ENCODE peak calls at places on chromosome 16, in nine cellular contexts. G, Q, X, A, T, Y, I, Z and R are unnamed samples.

GRCh38 chr16:68251812-68252211 is 6.6 kb downstream of the PLA2G15 start:
- DNase-seq in G (no peak), Q (no peak), X (no peak), A (no peak), T (no peak), Y (no peak), I (no peak), Z (peak), R (no peak)

GRCh38 chr16:50591800-50592771 is 43.9 kb downstream of the NKD1 start:
- DNase-seq in G (no peak), Q (peak), X (peak), A (no peak), T (no peak), Y (no peak), I (peak), Z (no peak), R (no peak)

GRCh38 chr16:86925067-86925791 is 346.9 kb downstream of the FOXL1 start:
- DNase-seq in G (peak), Q (peak), X (no peak), A (peak), T (peak), Y (peak), I (no peak), Z (no peak), R (peak)

GRCh38 chr16:73197598-73197997 is 149.7 kb upstream of the ZFHX3 start:
- DNase-seq in G (no peak), Q (no peak), X (no peak), A (no peak), T (no peak), Y (no peak), I (no peak), Z (no peak), R (no peak)

GRCh38 chr16:67923414-67924127 is 8.1 kb downstream of the CTRL start:
- DNase-seq in G (peak), Q (no peak), X (no peak), A (no peak), T (no peak), Y (no peak), I (no peak), Z (no peak), R (no peak)

GRCh38 chr16:627458-628239 is 3.1 kb upstream of the WFIKKN1 start:
- DNase-seq in G (no peak), Q (peak), X (peak), A (no peak), T (no peak), Y (no peak), I (peak), Z (no peak), R (no peak)

GRCh38 chr16:73116576-73116975 is 68.6 kb upstream of the ZFHX3 start:
- DNase-seq in G (no peak), Q (no peak), X (no peak), A (no peak), T (no peak), Y (no peak), I (no peak), Z (no peak), R (no peak)

GRCh38 chr16:67942200-67942509 is 1.8 kb downstream of the LCAT start:
- DNase-seq in G (no peak), Q (peak), X (no peak), A (peak), T (no peak), Y (peak), I (no peak), Z (peak), R (peak)

GRCh38 chr16:70724146-70725023 is 38.5 kb upstream of the MTSS2 start:
- DNase-seq in G (no peak), Q (no peak), X (no peak), A (no peak), T (no peak), Y (no peak), I (no peak), Z (no peak), R (no peak)

GRCh38 chr16:1960665-1961630 is 1.6 kb downstream of the NDUFB10 start:
- DNase-seq in G (peak), Q (peak), X (no peak), A (no peak), T (no peak), Y (peak), I (no peak), Z (peak), R (peak)

GRCh38 chr16:57029161-57030160 is 40.1 kb downstream of the NLRC5 start:
- DNase-seq in G (peak), Q (peak), X (no peak), A (peak), T (no peak), Y (peak), I (no peak), Z (no peak), R (peak)

GRCh38 chr16:17776888-17777287 is 306.1 kb upstream of the XYLT1 start:
- DNase-seq in G (peak), Q (no peak), X (no peak), A (no peak), T (no peak), Y (no peak), I (no peak), Z (no peak), R (no peak)

GRCh38 chr16:67101301-67101675 is 8.5 kb upstream of the PHAF1 start:
- DNase-seq in G (peak), Q (no peak), X (no peak), A (no peak), T (no peak), Y (no peak), I (no peak), Z (no peak), R (peak)

GRCh38 chr16:11283820-11284248 is 2.7 kb upstream of the PRM1 start:
- DNase-seq in G (no peak), Q (no peak), X (no peak), A (no peak), T (no peak), Y (peak), I (no peak), Z (no peak), R (no peak)

GRCh38 chr16:75080205-75081029 is 36.2 kb downstream of the LDHD start:
- DNase-seq in G (peak), Q (peak), X (no peak), A (peak), T (peak), Y (peak), I (no peak), Z (no peak), R (peak)

GRCh38 chr16:79077391-79077790 is 523.1 kb downstream of the MAF start:
- DNase-seq in G (no peak), Q (no peak), X (no peak), A (no peak), T (no peak), Y (no peak), I (no peak), Z (no peak), R (no peak)

GRCh38 chr16:1168837-1169236 is 15.9 kb downstream of the CACNA1H start:
- DNase-seq in G (no peak), Q (no peak), X (no peak), A (no peak), T (no peak), Y (no peak), I (no peak), Z (no peak), R (no peak)

GRCh38 chr16:54194008-54194731 is 92.4 kb downstream of the IRX3 start:
- DNase-seq in G (peak), Q (peak), X (peak), A (peak), T (no peak), Y (peak), I (peak), Z (no peak), R (peak)

GRCh38 chr16:57810197-57811024 is 8.1 kb upstream of the KIFC3 start:
- DNase-seq in G (peak), Q (no peak), X (peak), A (peak), T (peak), Y (peak), I (peak), Z (no peak), R (peak)

GRCh38 chr16:57045694-57046381 is 46.5 kb upstream of the CPNE2 start:
- DNase-seq in G (peak), Q (peak), X (peak), A (peak), T (no peak), Y (peak), I (no peak), Z (peak), R (peak)

GRCh38 chr16:64711026-64711425 is 410.8 kb downstream of the CDH11 start:
- DNase-seq in G (peak), Q (peak), X (no peak), A (peak), T (peak), Y (peak), I (no peak), Z (no peak), R (peak)

GRCh38 chr16:64712027-64712426 is 409.8 kb downstream of the CDH11 start:
- DNase-seq in G (peak), Q (no peak), X (no peak), A (no peak), T (no peak), Y (no peak), I (no peak), Z (no peak), R (peak)

GRCh38 chr16:64715624-64716023 is 406.2 kb downstream of the CDH11 start:
- DNase-seq in G (no peak), Q (no peak), X (no peak), A (no peak), T (no peak), Y (no peak), I (no peak), Z (no peak), R (no peak)

DNA sequence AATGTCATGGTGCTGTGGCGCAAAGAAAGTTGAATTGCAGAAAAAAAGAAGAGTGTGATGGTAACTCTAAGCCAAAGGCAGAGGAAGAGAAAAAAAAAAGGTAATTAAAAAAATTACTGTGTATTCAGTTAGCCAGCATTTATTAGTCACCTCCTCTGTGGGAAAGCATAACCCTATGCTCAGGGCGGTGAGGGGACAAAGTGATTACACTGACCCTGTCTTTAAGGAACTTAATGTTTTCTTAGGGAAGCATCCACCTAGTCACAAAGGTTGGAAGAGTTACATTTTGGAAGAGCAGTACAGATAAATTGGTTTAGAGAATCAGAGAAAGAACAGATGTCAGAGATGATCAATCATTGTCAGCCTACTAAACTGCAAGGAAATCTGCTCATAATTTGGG is 410.3 kb downstream of the CDH11 start:
- DNase-seq in G (peak), Q (no peak), X (no peak), A (no peak), T (no peak), Y (no peak), I (no peak), Z (no peak), R (peak)
- TF ChIP-seq CTCF in G (no peak), Q (no peak), X (no peak), A (no peak), T (no peak), Y (no peak), I (no peak), Z (no peak), R (no peak)

DNA sequence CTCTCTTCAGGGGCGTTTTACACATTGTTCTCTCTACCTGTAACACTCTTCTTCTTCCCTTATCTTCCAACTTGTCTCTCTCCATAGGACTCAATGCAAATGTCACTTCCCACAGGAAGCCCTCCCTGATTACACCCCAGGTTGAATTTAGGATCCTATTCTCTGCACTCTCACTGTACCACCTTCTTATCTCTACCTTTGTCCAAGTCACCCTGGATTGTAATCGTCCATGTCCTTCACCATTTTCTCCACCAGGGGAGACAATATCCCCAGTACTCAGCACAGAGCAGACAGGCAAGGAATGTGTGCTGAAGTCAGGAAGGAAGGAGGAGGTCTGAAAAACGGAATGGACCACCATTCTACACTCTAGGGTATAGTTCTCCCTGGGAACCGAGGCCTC is 14.1 kb downstream of the C16orf82 start:
- DNase-seq in G (no peak), Q (peak), X (no peak), A (peak), T (no peak), Y (peak), I (no peak), Z (peak), R (no peak)
- TF ChIP-seq CTCF in G (peak), Q (peak), X (no peak), A (peak), T (peak), Y (peak), I (no peak), Z (peak), R (peak)

GRCh38 chr16:24015923-24016322 is 180.1 kb downstream of the PRKCB start:
- DNase-seq in G (no peak), Q (no peak), X (no peak), A (no peak), T (no peak), Y (no peak), I (no peak), Z (no peak), R (no peak)

GRCh38 chr16:24010440-24011089 is 174.8 kb downstream of the PRKCB start:
- DNase-seq in G (peak), Q (peak), X (peak), A (peak), T (peak), Y (peak), I (no peak), Z (peak), R (peak)

GRCh38 chr16:24011237-24011636 is 175.5 kb downstream of the PRKCB start:
- DNase-seq in G (no peak), Q (no peak), X (no peak), A (no peak), T (no peak), Y (no peak), I (no peak), Z (no peak), R (no peak)

GRCh38 chr16:24013054-24013636 is 177.4 kb downstream of the PRKCB start:
- DNase-seq in G (no peak), Q (no peak), X (no peak), A (no peak), T (no peak), Y (no peak), I (no peak), Z (no peak), R (no peak)

DNA sequence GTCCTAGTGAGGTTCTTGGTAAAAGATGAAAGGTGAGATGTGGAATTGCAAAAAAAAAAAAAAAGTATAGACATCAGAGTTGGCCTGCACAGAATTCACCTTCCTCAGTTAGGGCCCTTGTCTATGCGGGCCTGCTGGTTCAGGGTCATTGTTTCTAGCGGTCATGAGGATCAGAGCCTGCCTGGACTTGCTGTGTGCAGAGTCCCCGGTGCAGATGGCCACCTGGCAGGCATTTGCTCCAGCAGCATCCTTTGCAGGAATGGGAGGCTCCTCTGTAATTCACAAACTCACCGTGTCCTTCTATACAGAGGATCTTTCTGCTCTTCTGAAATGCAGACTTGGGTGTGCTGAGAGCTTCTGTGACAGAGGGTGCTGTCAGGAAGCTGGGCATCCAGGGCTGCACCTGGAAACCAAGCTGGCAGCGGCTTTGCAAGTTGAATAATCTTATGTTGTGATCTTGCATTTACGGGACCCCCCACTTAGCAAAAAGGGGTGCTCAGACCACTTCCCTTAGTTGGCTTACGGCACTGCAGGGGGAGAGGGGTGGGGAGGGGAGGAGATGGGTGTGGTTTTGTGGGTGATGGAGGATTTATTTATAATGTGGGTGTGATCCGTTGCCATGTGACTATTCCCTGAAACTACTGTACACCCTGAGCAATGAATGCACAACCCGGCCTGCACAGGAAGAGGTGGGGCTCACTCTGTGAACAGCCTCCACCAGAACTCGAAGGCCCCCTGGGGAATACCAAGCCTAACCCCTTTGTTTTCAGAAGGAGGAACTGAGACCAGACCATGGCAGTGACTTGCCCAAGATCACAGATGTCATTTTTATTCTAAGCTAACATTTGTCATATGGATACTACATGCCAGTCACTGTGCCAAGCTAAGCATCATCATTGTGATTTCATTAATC is 178.2 kb downstream of the PRKCB start:
- DNase-seq in G (no peak), Q (no peak), X (peak), A (no peak), T (no peak), Y (no peak), I (no peak), Z (peak), R (no peak)
- TF ChIP-seq CTCF in G (no peak), Q (no peak), X (no peak), A (no peak), T (no peak), Y (no peak), I (no peak), Z (no peak), R (no peak)

GRCh38 chr16:83717308-83717707 is 90.5 kb upstream of the HSBP1 start:
- DNase-seq in G (no peak), Q (no peak), X (no peak), A (no peak), T (no peak), Y (no peak), I (no peak), Z (no peak), R (no peak)
- TF ChIP-seq CTCF in G (no peak), Q (no peak), X (no peak), A (peak), T (no peak), Y (no peak), I (no peak), Z (no peak), R (no peak)

GRCh38 chr16:22668318-22668717 is 145.6 kb upstream of the HS3ST2 start:
- DNase-seq in G (no peak), Q (no peak), X (no peak), A (no peak), T (no peak), Y (no peak), I (no peak), Z (no peak), R (no peak)

GRCh38 chr16:22671301-22672076 is 142.5 kb upstream of the HS3ST2 start:
- DNase-seq in G (no peak), Q (peak), X (no peak), A (no peak), T (no peak), Y (peak), I (no peak), Z (no peak), R (peak)

GRCh38 chr16:22670551-22670970 is 143.4 kb upstream of the HS3ST2 start:
- DNase-seq in G (no peak), Q (no peak), X (no peak), A (no peak), T (no peak), Y (no peak), I (no peak), Z (peak), R (no peak)

GRCh38 chr16:22672830-22673210 is 141.1 kb upstream of the HS3ST2 start:
- DNase-seq in G (no peak), Q (no peak), X (no peak), A (no peak), T (no peak), Y (no peak), I (no peak), Z (no peak), R (no peak)

DNA sequence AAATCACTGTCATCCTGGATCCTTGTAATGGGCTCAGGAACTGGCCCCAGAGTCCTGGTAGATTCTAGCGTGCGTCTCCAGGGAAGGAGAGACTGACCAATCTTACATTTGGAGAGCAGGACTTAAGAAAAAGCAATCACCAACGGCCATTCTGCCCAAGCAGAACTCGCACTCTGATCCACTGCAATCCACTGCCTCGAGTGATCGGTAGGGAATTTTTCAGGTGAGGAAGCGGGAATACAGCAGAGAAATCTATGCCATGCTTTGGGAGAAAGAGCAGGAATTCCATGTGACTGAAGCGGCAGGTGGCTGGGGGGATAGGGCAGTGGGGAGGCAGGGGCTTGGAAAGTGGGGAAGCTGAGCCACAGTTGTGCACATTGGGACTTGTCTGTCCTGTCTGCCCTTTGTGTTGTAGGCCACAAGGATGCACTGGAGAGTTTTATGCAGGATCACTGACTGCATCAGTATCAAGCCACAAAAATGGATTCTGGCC is 143.9 kb upstream of the HS3ST2 start:
- DNase-seq in G (no peak), Q (peak), X (no peak), A (no peak), T (no peak), Y (peak), I (no peak), Z (no peak), R (no peak)
- TF ChIP-seq CTCF in G (no peak), Q (no peak), X (no peak), A (peak), T (no peak), Y (no peak), I (no peak), Z (no peak), R (no peak)

DNA sequence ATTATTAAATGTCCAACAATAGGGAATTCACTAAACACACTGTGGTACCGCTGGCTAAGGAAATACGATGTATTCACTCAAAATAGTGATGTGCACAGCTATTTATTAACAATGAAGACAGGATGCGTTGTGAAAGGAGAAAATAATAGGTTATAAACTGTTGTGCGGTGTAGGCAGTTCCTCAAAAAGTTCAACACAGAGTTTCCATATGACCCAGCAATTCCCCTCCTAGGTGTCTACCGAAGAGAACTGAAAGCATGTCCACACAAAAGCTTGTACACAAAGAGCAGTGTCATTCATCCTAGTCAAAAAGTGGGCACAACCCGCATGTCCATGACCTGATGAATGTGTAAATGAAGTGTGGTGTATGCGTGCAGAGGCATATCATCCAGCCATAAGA is 1.1 kb upstream of the CES1 start:
- DNase-seq in G (no peak), Q (no peak), X (no peak), A (no peak), T (no peak), Y (no peak), I (no peak), Z (no peak), R (no peak)
- TF ChIP-seq CTCF in G (no peak), Q (no peak), X (no peak), A (no peak), T (no peak), Y (no peak), I (no peak), Z (no peak), R (no peak)